ENCODE peak calls at places on chromosomes 1 and 21, in four cellular contexts. N is mesothelial cell of epicardium, Y is mucosa of gallbladder, D is T-helper 2 cell. G is an unnamed sample.

GRCh38 chr21:35050348-35051286 is 1.5 kb upstream of the RUNX1 start:
- DNase-seq in N (no peak), Y (no peak), D (no peak), G (no peak)

GRCh38 chr1:176696689-176697088 is 233.7 kb downstream of the PAPPA2 start:
- DNase-seq in N (no peak), Y (no peak), D (no peak), G (no peak)

GRCh38 chr21:33396966-33397365 is 6.2 kb upstream of the IFNGR2 start:
- DNase-seq in N (no peak), Y (no peak), D (no peak), G (no peak)

GRCh38 chr1:1833916-1834325 is 55.7 kb upstream of the NADK start:
- DNase-seq in N (no peak), Y (no peak), D (no peak), G (no peak)

GRCh38 chr1:246152986-246153431 is 354.1 kb downstream of the SMYD3 start:
- DNase-seq in N (no peak), Y (no peak), D (no peak), G (no peak)

GRCh38 chr1:15008783-15009709 is 144.5 kb upstream of the TMEM51 start:
- DNase-seq in N (no peak), Y (no peak), D (no peak), G (no peak)

GRCh38 chr1:245995474-245995873 is 511.6 kb downstream of the SMYD3 start:
- DNase-seq in N (no peak), Y (no peak), D (no peak), G (no peak)

GRCh38 chr21:17848228-17848627 is 29.1 kb upstream of the C21orf91 start:
- DNase-seq in N (no peak), Y (peak; percentile 27), D (no peak), G (no peak)